ENCODE peak calls at places on chromosomes 4 and X, in five cellular contexts. One of them, this sample, is unnamed.

GRCh38 chr4:158020175-158020574 is 152.7 kb downstream of the GASK1B start:
- DNase-seq in ovary: no peak
- DNase-seq in mammary epithelial cell: peak; percentile 82
- DNase-seq in A549: peak; percentile 10
- DNase-seq in left ventricle myocardium inferior: no peak
- DNase-seq in this sample: peak; percentile 76

GRCh38 chr4:133152801-133153526 is 3.9 kb downstream of the PCDH10 start:
- DNase-seq in ovary: no peak
- DNase-seq in mammary epithelial cell: no peak
- DNase-seq in A549: no peak
- DNase-seq in left ventricle myocardium inferior: no peak
- DNase-seq in this sample: no peak

GRCh38 chr4:104491396-104491821 is 3.3 kb downstream of the CXXC4 start:
- DNase-seq in ovary: peak; percentile 54
- DNase-seq in mammary epithelial cell: no peak
- DNase-seq in A549: peak; percentile 11
- DNase-seq in left ventricle myocardium inferior: peak; percentile 35
- DNase-seq in this sample: peak; percentile 59

GRCh38 chr4:48546336-48546735 is 56.3 kb downstream of the ZAR1 start:
- DNase-seq in ovary: no peak
- DNase-seq in mammary epithelial cell: peak; percentile 3
- DNase-seq in A549: no peak
- DNase-seq in left ventricle myocardium inferior: no peak
- DNase-seq in this sample: peak; percentile 42

GRCh38 chrX:10722804-10723364 is 102.5 kb upstream of the MID1 start:
- DNase-seq in ovary: peak; percentile 51
- DNase-seq in mammary epithelial cell: peak; percentile 23
- DNase-seq in A549: peak; percentile 51
- DNase-seq in left ventricle myocardium inferior: no peak
- DNase-seq in this sample: peak; percentile 81

GRCh38 chr4:81921757-81922159 is 450.1 kb upstream of the RASGEF1B start:
- DNase-seq in ovary: no peak
- DNase-seq in mammary epithelial cell: no peak
- DNase-seq in A549: no peak
- DNase-seq in left ventricle myocardium inferior: no peak
- DNase-seq in this sample: no peak

GRCh38 chrX:49270249-49270921 is 792 bp downstream of the PPP1R3F start:
- DNase-seq in ovary: peak; percentile 46
- DNase-seq in mammary epithelial cell: no peak
- DNase-seq in A549: no peak
- DNase-seq in left ventricle myocardium inferior: no peak
- DNase-seq in this sample: no peak

GRCh38 chrX:905828-906566 is 275.4 kb downstream of the SHOX start:
- DNase-seq in ovary: no peak
- DNase-seq in mammary epithelial cell: no peak
- DNase-seq in A549: no peak
- DNase-seq in left ventricle myocardium inferior: no peak
- DNase-seq in this sample: no peak

GRCh38 chr4:52241916-52242315 is 190.8 kb downstream of the SPATA18 start:
- DNase-seq in ovary: no peak
- DNase-seq in mammary epithelial cell: peak; percentile 41
- DNase-seq in A549: no peak
- DNase-seq in left ventricle myocardium inferior: no peak
- DNase-seq in this sample: no peak

GRCh38 chrX:81957900-81958545 is 756.1 kb downstream of the SH3BGRL start:
- DNase-seq in ovary: no peak
- DNase-seq in mammary epithelial cell: peak; percentile 1
- DNase-seq in A549: peak; percentile 0
- DNase-seq in left ventricle myocardium inferior: no peak
- DNase-seq in this sample: no peak

GRCh38 chr4:114076865-114077264 is 97.4 kb upstream of the ARSJ start:
- DNase-seq in ovary: no peak
- DNase-seq in mammary epithelial cell: peak; percentile 40
- DNase-seq in A549: no peak
- DNase-seq in left ventricle myocardium inferior: no peak
- DNase-seq in this sample: no peak

GRCh38 chrX:148504412-148504950 is 4.1 kb downstream of the AFF2 start:
- DNase-seq in ovary: no peak
- DNase-seq in mammary epithelial cell: no peak
- DNase-seq in A549: no peak
- DNase-seq in left ventricle myocardium inferior: no peak
- DNase-seq in this sample: no peak

GRCh38 chr4:118734491-118735205 is 49.5 kb downstream of the METTL14 start:
- DNase-seq in ovary: no peak
- DNase-seq in mammary epithelial cell: no peak
- DNase-seq in A549: no peak
- DNase-seq in left ventricle myocardium inferior: no peak
- DNase-seq in this sample: no peak

GRCh38 chr4:54320826-54321320 is 91.8 kb downstream of the PDGFRA start:
- DNase-seq in ovary: no peak
- DNase-seq in mammary epithelial cell: peak; percentile 26
- DNase-seq in A549: no peak
- DNase-seq in left ventricle myocardium inferior: no peak
- DNase-seq in this sample: no peak

GRCh38 chrX:24259544-24260240 is 54.2 kb downstream of the SUPT20HL2 start:
- DNase-seq in ovary: peak; percentile 44
- DNase-seq in mammary epithelial cell: peak; percentile 64
- DNase-seq in A549: peak; percentile 43
- DNase-seq in left ventricle myocardium inferior: no peak
- DNase-seq in this sample: peak; percentile 67

GRCh38 chrX:129115104-129115503 is 408.2 kb downstream of the SMARCA1 start:
- DNase-seq in ovary: no peak
- DNase-seq in mammary epithelial cell: peak; percentile 0
- DNase-seq in A549: peak; percentile 13
- DNase-seq in left ventricle myocardium inferior: no peak
- DNase-seq in this sample: peak; percentile 63

GRCh38 chr4:3518941-3519340 is 13.3 kb downstream of the LRPAP1 start:
- DNase-seq in ovary: peak; percentile 12
- DNase-seq in mammary epithelial cell: no peak
- DNase-seq in A549: no peak
- DNase-seq in left ventricle myocardium inferior: no peak
- DNase-seq in this sample: no peak

GRCh38 chrX:71214604-71215334 is 8.3 kb upstream of the GJB1 start:
- DNase-seq in ovary: no peak
- DNase-seq in mammary epithelial cell: no peak
- DNase-seq in A549: no peak
- DNase-seq in left ventricle myocardium inferior: no peak
- DNase-seq in this sample: no peak

GRCh38 chr4:123256006-123256405 is 140.6 kb upstream of the SPRY1 start:
- DNase-seq in ovary: no peak
- DNase-seq in mammary epithelial cell: no peak
- DNase-seq in A549: no peak
- DNase-seq in left ventricle myocardium inferior: no peak
- DNase-seq in this sample: no peak

GRCh38 chr4:33111106-33111505 is 2390.9 kb downstream of the PCDH7 start:
- DNase-seq in ovary: no peak
- DNase-seq in mammary epithelial cell: no peak
- DNase-seq in A549: no peak
- DNase-seq in left ventricle myocardium inferior: no peak
- DNase-seq in this sample: no peak

GRCh38 chr4:1090465-1091440 is 22.6 kb downstream of the RNF212 start:
- DNase-seq in ovary: no peak
- DNase-seq in mammary epithelial cell: no peak
- DNase-seq in A549: no peak
- DNase-seq in left ventricle myocardium inferior: no peak
- DNase-seq in this sample: no peak

GRCh38 chr4:82710202-82710929 is 88.2 kb downstream of the SCD5 start:
- DNase-seq in ovary: no peak
- DNase-seq in mammary epithelial cell: no peak
- DNase-seq in A549: no peak
- DNase-seq in left ventricle myocardium inferior: no peak
- DNase-seq in this sample: no peak

GRCh38 chr4:82785248-82786003 is 13.2 kb downstream of the SCD5 start:
- DNase-seq in ovary: no peak
- DNase-seq in mammary epithelial cell: peak; percentile 91
- DNase-seq in A549: peak; percentile 48
- DNase-seq in left ventricle myocardium inferior: no peak
- DNase-seq in this sample: no peak

GRCh38 chr4:57668621-57669020 is 558.4 kb upstream of the IGFBP7 start:
- DNase-seq in ovary: no peak
- DNase-seq in mammary epithelial cell: no peak
- DNase-seq in A549: no peak
- DNase-seq in left ventricle myocardium inferior: no peak
- DNase-seq in this sample: no peak

GRCh38 chr4:83771113-83771705 is 235.3 kb downstream of the GPAT3 start:
- DNase-seq in ovary: no peak
- DNase-seq in mammary epithelial cell: peak; percentile 25
- DNase-seq in A549: peak; percentile 53
- DNase-seq in left ventricle myocardium inferior: peak; percentile 27
- DNase-seq in this sample: peak; percentile 65

GRCh38 chr4:174244441-174244840 is 39.0 kb downstream of the FBXO8 start:
- DNase-seq in ovary: no peak
- DNase-seq in mammary epithelial cell: peak; percentile 59
- DNase-seq in A549: no peak
- DNase-seq in left ventricle myocardium inferior: no peak
- DNase-seq in this sample: no peak

GRCh38 chr4:77127837-77128621 is 29.0 kb upstream of the CCNG2 start:
- DNase-seq in ovary: no peak
- DNase-seq in mammary epithelial cell: no peak
- DNase-seq in A549: no peak
- DNase-seq in left ventricle myocardium inferior: no peak
- DNase-seq in this sample: no peak

GRCh38 chrX:20143539-20143938 is 1.9 kb upstream of the EIF1AX start:
- DNase-seq in ovary: no peak
- DNase-seq in mammary epithelial cell: no peak
- DNase-seq in A549: no peak
- DNase-seq in left ventricle myocardium inferior: no peak
- DNase-seq in this sample: no peak

GRCh38 chr4:43148481-43148880 is 256.0 kb downstream of the GRXCR1 start:
- DNase-seq in ovary: no peak
- DNase-seq in mammary epithelial cell: no peak
- DNase-seq in A549: no peak
- DNase-seq in left ventricle myocardium inferior: no peak
- DNase-seq in this sample: no peak

GRCh38 chrX:97854071-97854470 is 970.4 kb downstream of the RPA4 start:
- DNase-seq in ovary: no peak
- DNase-seq in mammary epithelial cell: no peak
- DNase-seq in A549: no peak
- DNase-seq in left ventricle myocardium inferior: no peak
- DNase-seq in this sample: no peak

GRCh38 chr4:138919094-138919936 is 96.3 kb upstream of the NOCT start:
- DNase-seq in ovary: peak; percentile 32
- DNase-seq in mammary epithelial cell: peak; percentile 74
- DNase-seq in A549: peak; percentile 54
- DNase-seq in left ventricle myocardium inferior: peak; percentile 72
- DNase-seq in this sample: peak; percentile 56

GRCh38 chrX:34915463-34916225 is 27.0 kb upstream of the FAM47B start:
- DNase-seq in ovary: no peak
- DNase-seq in mammary epithelial cell: peak; percentile 59
- DNase-seq in A549: no peak
- DNase-seq in left ventricle myocardium inferior: no peak
- DNase-seq in this sample: no peak

GRCh38 chrX:123185714-123186113 is 1.6 kb downstream of the GRIA3 start:
- DNase-seq in ovary: no peak
- DNase-seq in mammary epithelial cell: no peak
- DNase-seq in A549: no peak
- DNase-seq in left ventricle myocardium inferior: no peak
- DNase-seq in this sample: no peak

DNA sequence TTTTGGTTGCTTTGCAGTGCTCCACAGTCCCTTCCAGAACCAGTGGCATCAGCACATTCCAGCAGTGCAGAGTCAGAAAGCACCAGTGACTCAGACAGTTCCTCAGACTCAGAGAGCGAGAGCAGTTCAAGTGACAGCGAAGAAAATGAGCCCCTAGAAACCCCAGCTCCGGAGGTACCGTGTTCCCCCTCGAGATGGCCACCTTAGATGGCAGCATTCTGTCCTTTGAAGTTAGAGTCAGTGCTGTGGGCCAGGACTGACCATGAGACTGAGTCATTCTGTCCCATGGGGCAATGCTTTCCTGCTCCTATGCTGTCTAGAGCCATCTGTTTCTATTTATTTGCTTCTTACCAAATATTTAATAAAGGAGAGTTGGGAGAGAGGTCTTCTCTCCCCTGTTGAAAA is 112.3 kb downstream of the KLHL8 start:
- DNase-seq in ovary: no peak
- DNase-seq in mammary epithelial cell: peak; percentile 59
- DNase-seq in A549: peak; percentile 18
- DNase-seq in left ventricle myocardium inferior: no peak
- DNase-seq in this sample: no peak
- H3K4me1 ChIP-seq in ovary: peaks cover 7% of the 10 kb centered on the region
- H3K4me1 ChIP-seq in mammary epithelial cell: peaks cover 27% of the 10 kb centered on the region
- H3K4me1 ChIP-seq in A549: peaks cover 39% of the 10 kb centered on the region
- H3K4me1 ChIP-seq in left ventricle myocardium inferior: peaks cover 77% of the 10 kb centered on the region
- H3K4me1 ChIP-seq in this sample: peaks cover 4% of the 10 kb centered on the region

DNA sequence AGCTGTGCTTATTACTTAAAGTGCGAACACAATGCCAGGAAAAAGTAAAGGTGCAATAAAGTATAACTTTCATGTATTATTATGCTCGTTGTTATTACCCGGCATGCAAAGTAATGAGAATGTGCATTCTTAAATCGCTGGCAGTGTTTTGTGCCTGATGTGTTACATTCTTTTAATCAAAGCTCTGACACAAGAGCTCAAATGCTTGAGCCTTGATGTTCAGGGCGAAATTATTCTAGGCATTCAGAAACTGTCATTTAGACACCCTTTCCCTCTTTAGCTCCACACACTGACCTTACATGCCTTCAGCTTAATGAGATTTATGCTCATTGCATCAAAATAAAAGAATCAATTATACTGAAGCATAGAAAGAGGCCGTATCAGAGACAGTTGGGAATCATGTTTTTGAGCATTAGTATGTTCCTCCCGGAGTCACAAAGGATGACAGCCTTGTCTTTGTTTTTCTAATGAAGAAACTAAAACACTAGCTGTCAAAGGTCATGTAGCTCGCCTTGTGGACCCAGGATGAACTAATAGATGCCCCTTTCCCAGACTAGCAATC is 56.7 kb downstream of the FAM114A1 start:
- DNase-seq in ovary: no peak
- DNase-seq in mammary epithelial cell: no peak
- DNase-seq in A549: no peak
- DNase-seq in left ventricle myocardium inferior: no peak
- DNase-seq in this sample: no peak
- H3K4me1 ChIP-seq in ovary: no peaks in the 10 kb centered on the region
- H3K4me1 ChIP-seq in mammary epithelial cell: no peaks in the 10 kb centered on the region
- H3K4me1 ChIP-seq in A549: no peaks in the 10 kb centered on the region
- H3K4me1 ChIP-seq in left ventricle myocardium inferior: peaks cover 11% of the 10 kb centered on the region
- H3K4me1 ChIP-seq in this sample: no peaks in the 10 kb centered on the region

DNA sequence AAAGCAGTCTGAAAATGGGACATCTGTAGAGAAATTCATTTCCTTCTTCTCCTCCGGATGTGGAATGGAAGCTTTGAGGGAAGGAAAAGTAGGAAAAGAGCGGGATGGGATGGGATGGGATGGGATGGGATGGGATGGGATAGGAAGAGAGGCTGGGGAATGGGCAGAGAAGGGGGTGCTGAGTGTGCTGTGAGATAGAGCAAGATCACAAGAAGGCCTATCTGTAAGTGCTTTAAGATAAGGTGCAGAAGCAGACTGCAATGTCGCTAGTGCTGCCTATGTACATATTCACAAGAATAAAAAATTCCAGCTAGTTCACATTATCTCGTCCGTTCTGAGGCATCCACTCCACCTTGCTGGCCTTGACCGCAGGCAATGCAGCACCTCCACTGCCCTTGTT is 86.2 kb downstream of the IRF2 start:
- DNase-seq in ovary: no peak
- DNase-seq in mammary epithelial cell: no peak
- DNase-seq in A549: no peak
- DNase-seq in left ventricle myocardium inferior: no peak
- DNase-seq in this sample: no peak
- H3K4me1 ChIP-seq in ovary: peaks cover 10% of the 10 kb centered on the region
- H3K4me1 ChIP-seq in mammary epithelial cell: peaks cover 31% of the 10 kb centered on the region
- H3K4me1 ChIP-seq in A549: peaks cover 15% of the 10 kb centered on the region
- H3K4me1 ChIP-seq in left ventricle myocardium inferior: peaks cover 93% of the 10 kb centered on the region
- H3K4me1 ChIP-seq in this sample: peaks cover 22% of the 10 kb centered on the region

GRCh38 chr4:168867128-168867527 is 142.9 kb downstream of the CBR4 start:
- DNase-seq in ovary: no peak
- DNase-seq in mammary epithelial cell: no peak
- DNase-seq in A549: no peak
- DNase-seq in left ventricle myocardium inferior: no peak
- DNase-seq in this sample: no peak
- H3K4me1 ChIP-seq in ovary: peaks cover 22% of the 10 kb centered on the region
- H3K4me1 ChIP-seq in mammary epithelial cell: peaks cover 27% of the 10 kb centered on the region
- H3K4me1 ChIP-seq in A549: peaks cover 23% of the 10 kb centered on the region
- H3K4me1 ChIP-seq in left ventricle myocardium inferior: peaks cover 97% of the 10 kb centered on the region
- H3K4me1 ChIP-seq in this sample: peaks cover 24% of the 10 kb centered on the region

This sample was measured in testis.